ENCODE peak calls at places on chromosomes 13 and 19, in eight cellular contexts. Q is stimulated activated CD4-positive, alpha-beta T cell treated with anti-CD3 and anti-CD28 coated beads, Interleukin-1b, Interleukin-23, amount 100 ng/mL, for 1 hour; H is putamen; G is ascending aorta; K is right cardiac atrium; U is T-cell; B is uterus; Y is AG04450. M is an unnamed sample.
A peak's percentile ranks its signal among the peaks of the same experiment; 100 is the strongest.

GRCh38 chr13:109545964-109546363 is 240.4 kb downstream of the IRS2 start:
- DNase-seq in Q (no peak), H (no peak), G (no peak), K (no peak), U (no peak), B (no peak), Y (no peak), M (no peak)

GRCh38 chr19:10514211-10515145 is 2.8 kb downstream of the S1PR5 start:
- DNase-seq in Q (no peak), H (no peak), G (no peak), K (no peak), U (no peak), B (no peak), Y (no peak), M (no peak)

GRCh38 chr19:46886546-46887239 is 25.9 kb downstream of the ARHGAP35 start:
- DNase-seq in Q (no peak), H (no peak), G (no peak), K (no peak), U (no peak), B (no peak), Y (no peak), M (no peak)

GRCh38 chr19:13974073-13974472 is 21.8 kb downstream of the DCAF15 start:
- DNase-seq in Q (no peak), H (no peak), G (no peak), K (no peak), U (no peak), B (no peak), Y (no peak), M (no peak)

GRCh38 chr19:31613683-31614219 is 264.5 kb upstream of the TSHZ3 start:
- DNase-seq in Q (no peak), H (no peak), G (no peak), K (no peak), U (no peak), B (no peak), Y (no peak), M (no peak)

GRCh38 chr13:93422980-93423554 is 196.5 kb downstream of the GPC6 start:
- DNase-seq in Q (no peak), H (no peak), G (no peak), K (no peak), U (no peak), B (no peak), Y (no peak), M (no peak)

GRCh38 chr13:105597573-105597972 is 937.9 kb downstream of the EFNB2 start:
- DNase-seq in Q (no peak), H (no peak), G (no peak), K (no peak), U (no peak), B (no peak), Y (no peak), M (no peak)

GRCh38 chr13:45108716-45109706 is 11.3 kb upstream of the GTF2F2 start:
- DNase-seq in Q (no peak), H (no peak), G (no peak), K (no peak), U (no peak), B (no peak), Y (no peak), M (no peak)

GRCh38 chr19:45767881-45768643 is 990 bp downstream of the SIX5 start:
- DNase-seq in Q (no peak), H (no peak), G (peak; percentile 80), K (peak; percentile 91), U (no peak), B (peak; percentile 77), Y (no peak), M (peak; percentile 71)

GRCh38 chr13:50200988-50201387 is 185.7 kb downstream of the KCNRG start:
- DNase-seq in Q (no peak), H (no peak), G (no peak), K (no peak), U (no peak), B (no peak), Y (no peak), M (no peak)

GRCh38 chr13:37417042-37417441 is 181.5 kb downstream of the POSTN start:
- DNase-seq in Q (no peak), H (no peak), G (no peak), K (no peak), U (no peak), B (no peak), Y (no peak), M (no peak)

GRCh38 chr19:6551607-6552450 is 21.0 kb downstream of the TNFSF9 start:
- DNase-seq in Q (no peak), H (no peak), G (no peak), K (peak; percentile 65), U (no peak), B (no peak), Y (no peak), M (no peak)

GRCh38 chr13:75691183-75691582 is 55.1 kb downstream of the LMO7 start:
- DNase-seq in Q (no peak), H (no peak), G (no peak), K (no peak), U (no peak), B (no peak), Y (no peak), M (no peak)

GRCh38 chr13:41563501-41564001 is 106.2 kb downstream of the RGCC start:
- DNase-seq in Q (no peak), H (peak; percentile 79), G (no peak), K (no peak), U (no peak), B (no peak), Y (no peak), M (no peak)

GRCh38 chr19:41853344-41853743 is 6.7 kb upstream of the RPS19 start:
- DNase-seq in Q (no peak), H (no peak), G (no peak), K (no peak), U (no peak), B (no peak), Y (no peak), M (no peak)

GRCh38 chr13:113552079-113552478 is 32.5 kb upstream of the TFDP1 start:
- DNase-seq in Q (no peak), H (no peak), G (peak; percentile 56), K (no peak), U (no peak), B (no peak), Y (no peak), M (no peak)

GRCh38 chr13:41622545-41623429 is 165.4 kb downstream of the RGCC start:
- DNase-seq in Q (no peak), H (no peak), G (peak; percentile 69), K (no peak), U (no peak), B (no peak), Y (no peak), M (no peak)

GRCh38 chr19:22607653-22608430 is 26.3 kb upstream of the ZNF492 start:
- DNase-seq in Q (no peak), H (no peak), G (peak; percentile 31), K (no peak), U (no peak), B (no peak), Y (no peak), M (no peak)

GRCh38 chr13:30510811-30511371 is 45.2 kb upstream of the HMGB1 start:
- DNase-seq in Q (no peak), H (no peak), G (no peak), K (no peak), U (no peak), B (peak; percentile 21), Y (no peak), M (no peak)

GRCh38 chr13:68696907-68697306 is 1410.7 kb upstream of the ATXN8OS start:
- DNase-seq in Q (no peak), H (no peak), G (no peak), K (no peak), U (no peak), B (no peak), Y (no peak), M (no peak)

GRCh38 chr13:67140006-67140405 is 90.1 kb downstream of the PCDH9 start:
- DNase-seq in Q (no peak), H (no peak), G (no peak), K (no peak), U (no peak), B (no peak), Y (no peak), M (no peak)

GRCh38 chr19:40312533-40312932 is 27.4 kb upstream of the AKT2 start:
- DNase-seq in Q (no peak), H (no peak), G (no peak), K (no peak), U (no peak), B (no peak), Y (no peak), M (no peak)

GRCh38 chr19:51259348-51260245 is 8.7 kb downstream of the SIGLECL1 start:
- DNase-seq in Q (no peak), H (no peak), G (no peak), K (no peak), U (no peak), B (no peak), Y (no peak), M (no peak)

M was measured in heart left ventricle.